ENCODE peak calls at places on chromosomes 7 and 10, in nine cellular contexts. One of them, this sample, is unnamed.
A peak's percentile ranks its signal among the peaks of the same experiment; 100 is the strongest.

GRCh38 chr7:116180302-116180701 is 30.0 kb upstream of the TES start:
- DNase-seq in HAP-1: peak; percentile 14
- DNase-seq in stimulated activated CD4-positive, alpha-beta T cell treated with anti-CD3 and anti-CD28 coated beads, Interleukin-2, amount 100 ng/mL, for 24 hours: no peak
- DNase-seq in Daoy: peak; percentile 62
- DNase-seq in hypothalamus: no peak
- DNase-seq in DND-41: peak; percentile 38
- DNase-seq in upper lobe of right lung: no peak
- DNase-seq in T-helper 1 cell: no peak
- DNase-seq in neural crest cell: no peak
- DNase-seq in this sample: peak; percentile 77

GRCh38 chr7:68868975-68869374 is 729.3 kb upstream of the AUTS2 start:
- DNase-seq in HAP-1: no peak
- DNase-seq in stimulated activated CD4-positive, alpha-beta T cell treated with anti-CD3 and anti-CD28 coated beads, Interleukin-2, amount 100 ng/mL, for 24 hours: no peak
- DNase-seq in Daoy: no peak
- DNase-seq in hypothalamus: peak; percentile 4
- DNase-seq in DND-41: no peak
- DNase-seq in upper lobe of right lung: no peak
- DNase-seq in T-helper 1 cell: no peak
- DNase-seq in neural crest cell: no peak
- DNase-seq in this sample: no peak

GRCh38 chr10:35355971-35356724 is 19.8 kb downstream of the CCNY start:
- DNase-seq in HAP-1: no peak
- DNase-seq in stimulated activated CD4-positive, alpha-beta T cell treated with anti-CD3 and anti-CD28 coated beads, Interleukin-2, amount 100 ng/mL, for 24 hours: peak; percentile 45
- DNase-seq in Daoy: no peak
- DNase-seq in hypothalamus: no peak
- DNase-seq in DND-41: no peak
- DNase-seq in upper lobe of right lung: no peak
- DNase-seq in T-helper 1 cell: no peak
- DNase-seq in neural crest cell: no peak
- DNase-seq in this sample: no peak

GRCh38 chr10:84343831-84344230 is 15.4 kb downstream of the CCSER2 start:
- DNase-seq in HAP-1: no peak
- DNase-seq in stimulated activated CD4-positive, alpha-beta T cell treated with anti-CD3 and anti-CD28 coated beads, Interleukin-2, amount 100 ng/mL, for 24 hours: no peak
- DNase-seq in Daoy: no peak
- DNase-seq in hypothalamus: no peak
- DNase-seq in DND-41: no peak
- DNase-seq in upper lobe of right lung: no peak
- DNase-seq in T-helper 1 cell: no peak
- DNase-seq in neural crest cell: no peak
- DNase-seq in this sample: no peak

GRCh38 chr7:105992888-105993287 is 29.8 kb downstream of the CDHR3 start:
- DNase-seq in HAP-1: no peak
- DNase-seq in stimulated activated CD4-positive, alpha-beta T cell treated with anti-CD3 and anti-CD28 coated beads, Interleukin-2, amount 100 ng/mL, for 24 hours: no peak
- DNase-seq in Daoy: no peak
- DNase-seq in hypothalamus: no peak
- DNase-seq in DND-41: peak; percentile 75
- DNase-seq in upper lobe of right lung: no peak
- DNase-seq in T-helper 1 cell: no peak
- DNase-seq in neural crest cell: no peak
- DNase-seq in this sample: no peak

GRCh38 chr7:130891254-130892094 is 157.5 kb upstream of the KLF14 start:
- DNase-seq in HAP-1: no peak
- DNase-seq in stimulated activated CD4-positive, alpha-beta T cell treated with anti-CD3 and anti-CD28 coated beads, Interleukin-2, amount 100 ng/mL, for 24 hours: no peak
- DNase-seq in Daoy: peak; percentile 96
- DNase-seq in hypothalamus: no peak
- DNase-seq in DND-41: no peak
- DNase-seq in upper lobe of right lung: peak; percentile 72
- DNase-seq in T-helper 1 cell: no peak
- DNase-seq in neural crest cell: no peak
- DNase-seq in this sample: peak; percentile 90

GRCh38 chr7:74043523-74043951 is 15.6 kb downstream of the ELN start:
- DNase-seq in HAP-1: no peak
- DNase-seq in stimulated activated CD4-positive, alpha-beta T cell treated with anti-CD3 and anti-CD28 coated beads, Interleukin-2, amount 100 ng/mL, for 24 hours: no peak
- DNase-seq in Daoy: peak; percentile 83
- DNase-seq in hypothalamus: no peak
- DNase-seq in DND-41: no peak
- DNase-seq in upper lobe of right lung: no peak
- DNase-seq in T-helper 1 cell: no peak
- DNase-seq in neural crest cell: no peak
- DNase-seq in this sample: no peak

GRCh38 chr10:133257489-133258065 is 19.1 kb downstream of the ADAM8 start:
- DNase-seq in HAP-1: peak; percentile 82
- DNase-seq in stimulated activated CD4-positive, alpha-beta T cell treated with anti-CD3 and anti-CD28 coated beads, Interleukin-2, amount 100 ng/mL, for 24 hours: peak; percentile 28
- DNase-seq in Daoy: peak; percentile 24
- DNase-seq in hypothalamus: no peak
- DNase-seq in DND-41: no peak
- DNase-seq in upper lobe of right lung: peak; percentile 91
- DNase-seq in T-helper 1 cell: no peak
- DNase-seq in neural crest cell: no peak
- DNase-seq in this sample: peak; percentile 58

GRCh38 chr7:111475419-111475748 is 86.9 kb downstream of the IMMP2L start:
- DNase-seq in HAP-1: no peak
- DNase-seq in stimulated activated CD4-positive, alpha-beta T cell treated with anti-CD3 and anti-CD28 coated beads, Interleukin-2, amount 100 ng/mL, for 24 hours: no peak
- DNase-seq in Daoy: no peak
- DNase-seq in hypothalamus: no peak
- DNase-seq in DND-41: no peak
- DNase-seq in upper lobe of right lung: no peak
- DNase-seq in T-helper 1 cell: no peak
- DNase-seq in neural crest cell: no peak
- DNase-seq in this sample: no peak

GRCh38 chr10:70589762-70590662 is 12.5 kb downstream of the PRF1 start:
- DNase-seq in HAP-1: peak; percentile 0
- DNase-seq in stimulated activated CD4-positive, alpha-beta T cell treated with anti-CD3 and anti-CD28 coated beads, Interleukin-2, amount 100 ng/mL, for 24 hours: peak; percentile 12
- DNase-seq in Daoy: no peak
- DNase-seq in hypothalamus: no peak
- DNase-seq in DND-41: peak; percentile 1
- DNase-seq in upper lobe of right lung: no peak
- DNase-seq in T-helper 1 cell: no peak
- DNase-seq in neural crest cell: no peak
- DNase-seq in this sample: peak; percentile 48

GRCh38 chr7:131208777-131209176 is 118.9 kb upstream of the MKLN1 start:
- DNase-seq in HAP-1: no peak
- DNase-seq in stimulated activated CD4-positive, alpha-beta T cell treated with anti-CD3 and anti-CD28 coated beads, Interleukin-2, amount 100 ng/mL, for 24 hours: no peak
- DNase-seq in Daoy: no peak
- DNase-seq in hypothalamus: no peak
- DNase-seq in DND-41: no peak
- DNase-seq in upper lobe of right lung: no peak
- DNase-seq in T-helper 1 cell: no peak
- DNase-seq in neural crest cell: no peak
- DNase-seq in this sample: no peak

GRCh38 chr7:88759216-88759955 is at the start of gene ZNF804B:
- DNase-seq in HAP-1: no peak
- DNase-seq in stimulated activated CD4-positive, alpha-beta T cell treated with anti-CD3 and anti-CD28 coated beads, Interleukin-2, amount 100 ng/mL, for 24 hours: no peak
- DNase-seq in Daoy: peak; percentile 2
- DNase-seq in hypothalamus: peak; percentile 20
- DNase-seq in DND-41: no peak
- DNase-seq in upper lobe of right lung: peak; percentile 64
- DNase-seq in T-helper 1 cell: no peak
- DNase-seq in neural crest cell: peak; percentile 31
- DNase-seq in this sample: peak; percentile 14

GRCh38 chr7:158805414-158805813 is 23.9 kb downstream of the ESYT2 start:
- DNase-seq in HAP-1: no peak
- DNase-seq in stimulated activated CD4-positive, alpha-beta T cell treated with anti-CD3 and anti-CD28 coated beads, Interleukin-2, amount 100 ng/mL, for 24 hours: no peak
- DNase-seq in Daoy: no peak
- DNase-seq in hypothalamus: no peak
- DNase-seq in DND-41: no peak
- DNase-seq in upper lobe of right lung: no peak
- DNase-seq in T-helper 1 cell: no peak
- DNase-seq in neural crest cell: no peak
- DNase-seq in this sample: no peak

GRCh38 chr10:5557040-5557721 is 32.4 kb downstream of the CALML3 start:
- DNase-seq in HAP-1: no peak
- DNase-seq in stimulated activated CD4-positive, alpha-beta T cell treated with anti-CD3 and anti-CD28 coated beads, Interleukin-2, amount 100 ng/mL, for 24 hours: no peak
- DNase-seq in Daoy: no peak
- DNase-seq in hypothalamus: no peak
- DNase-seq in DND-41: no peak
- DNase-seq in upper lobe of right lung: peak; percentile 48
- DNase-seq in T-helper 1 cell: no peak
- DNase-seq in neural crest cell: no peak
- DNase-seq in this sample: no peak

GRCh38 chr10:6226216-6226615 is 23.5 kb downstream of the PFKFB3 start:
- DNase-seq in HAP-1: no peak
- DNase-seq in stimulated activated CD4-positive, alpha-beta T cell treated with anti-CD3 and anti-CD28 coated beads, Interleukin-2, amount 100 ng/mL, for 24 hours: no peak
- DNase-seq in Daoy: no peak
- DNase-seq in hypothalamus: no peak
- DNase-seq in DND-41: no peak
- DNase-seq in upper lobe of right lung: no peak
- DNase-seq in T-helper 1 cell: no peak
- DNase-seq in neural crest cell: no peak
- DNase-seq in this sample: peak; percentile 28

GRCh38 chr7:42071372-42072261 is 165.4 kb downstream of the GLI3 start:
- DNase-seq in HAP-1: no peak
- DNase-seq in stimulated activated CD4-positive, alpha-beta T cell treated with anti-CD3 and anti-CD28 coated beads, Interleukin-2, amount 100 ng/mL, for 24 hours: no peak
- DNase-seq in Daoy: no peak
- DNase-seq in hypothalamus: no peak
- DNase-seq in DND-41: no peak
- DNase-seq in upper lobe of right lung: no peak
- DNase-seq in T-helper 1 cell: no peak
- DNase-seq in neural crest cell: no peak
- DNase-seq in this sample: no peak

GRCh38 chr7:40717242-40717641 is 582.4 kb downstream of the SUGCT start:
- DNase-seq in HAP-1: peak; percentile 85
- DNase-seq in stimulated activated CD4-positive, alpha-beta T cell treated with anti-CD3 and anti-CD28 coated beads, Interleukin-2, amount 100 ng/mL, for 24 hours: no peak
- DNase-seq in Daoy: peak; percentile 96
- DNase-seq in hypothalamus: no peak
- DNase-seq in DND-41: peak; percentile 77
- DNase-seq in upper lobe of right lung: no peak
- DNase-seq in T-helper 1 cell: no peak
- DNase-seq in neural crest cell: peak; percentile 50
- DNase-seq in this sample: peak; percentile 80

GRCh38 chr10:51073461-51074237 is 638 bp upstream of the PRKG1 start:
- DNase-seq in HAP-1: peak; percentile 6
- DNase-seq in stimulated activated CD4-positive, alpha-beta T cell treated with anti-CD3 and anti-CD28 coated beads, Interleukin-2, amount 100 ng/mL, for 24 hours: no peak
- DNase-seq in Daoy: peak; percentile 22
- DNase-seq in hypothalamus: no peak
- DNase-seq in DND-41: no peak
- DNase-seq in upper lobe of right lung: no peak
- DNase-seq in T-helper 1 cell: no peak
- DNase-seq in neural crest cell: peak; percentile 13
- DNase-seq in this sample: no peak

GRCh38 chr10:74704629-74705360 is 121.6 kb upstream of the KAT6B start:
- DNase-seq in HAP-1: no peak
- DNase-seq in stimulated activated CD4-positive, alpha-beta T cell treated with anti-CD3 and anti-CD28 coated beads, Interleukin-2, amount 100 ng/mL, for 24 hours: no peak
- DNase-seq in Daoy: no peak
- DNase-seq in hypothalamus: no peak
- DNase-seq in DND-41: no peak
- DNase-seq in upper lobe of right lung: no peak
- DNase-seq in T-helper 1 cell: no peak
- DNase-seq in neural crest cell: no peak
- DNase-seq in this sample: no peak